ENCODE peak calls at places on chromosomes 13 and 19, in nine cellular contexts. F, T, L, G, A, W, K, Z and C are unnamed samples.

GRCh38 chr13:39311619-39312018 is 273.4 kb downstream of the NHLRC3 start:
- DNase-seq in F (peak; percentile 50), T (peak; percentile 17), L (no peak), G (no peak), A (no peak), W (no peak), K (no peak), Z (no peak), C (no peak)

GRCh38 chr13:24724714-24725113 is 39.3 kb upstream of the RNF17 start:
- DNase-seq in F (no peak), T (no peak), L (no peak), G (no peak), A (no peak), W (no peak), K (no peak), Z (no peak), C (no peak)

GRCh38 chr19:48136547-48136946 is 25.9 kb upstream of the PLA2G4C start:
- DNase-seq in F (no peak), T (no peak), L (no peak), G (no peak), A (no peak), W (no peak), K (no peak), Z (no peak), C (no peak)

GRCh38 chr19:45069056-45069455 is 7.2 kb downstream of the ZNF296 start:
- DNase-seq in F (peak; percentile 24), T (peak; percentile 49), L (peak; percentile 73), G (no peak), A (no peak), W (peak; percentile 78), K (no peak), Z (peak; percentile 84), C (no peak)

GRCh38 chr19:54928299-54928698 is 19.0 kb downstream of the NLRP7 start:
- DNase-seq in F (no peak), T (no peak), L (no peak), G (no peak), A (no peak), W (no peak), K (no peak), Z (no peak), C (no peak)

GRCh38 chr13:105598551-105598950 is 936.9 kb downstream of the EFNB2 start:
- DNase-seq in F (peak; percentile 41), T (peak; percentile 36), L (no peak), G (no peak), A (no peak), W (no peak), K (no peak), Z (no peak), C (no peak)

GRCh38 chr19:2331601-2332246 is 3.2 kb downstream of the SPPL2B start:
- DNase-seq in F (no peak), T (no peak), L (no peak), G (peak; percentile 32), A (no peak), W (no peak), K (peak; percentile 2), Z (no peak), C (no peak)

GRCh38 chr13:28611654-28612131 is 47.2 kb upstream of the POMP start:
- DNase-seq in F (peak; percentile 15), T (no peak), L (no peak), G (no peak), A (no peak), W (no peak), K (no peak), Z (no peak), C (no peak)

GRCh38 chr13:114146173-114146572 is 13.8 kb upstream of the RASA3 start:
- DNase-seq in F (no peak), T (no peak), L (no peak), G (no peak), A (no peak), W (no peak), K (no peak), Z (no peak), C (no peak)

GRCh38 chr19:56639217-56639616 is 3.7 kb upstream of the SMIM17 start:
- DNase-seq in F (peak; percentile 5), T (no peak), L (no peak), G (no peak), A (peak; percentile 53), W (peak; percentile 34), K (no peak), Z (no peak), C (no peak)